ENCODE peak calls at places on chromosome 5, in four cellular contexts. One of them, this sample, is unnamed.

GRCh38 chr5:71905804-71906711 is 187.0 kb downstream of the CARTPT start:
- DNase-seq in uterus: peak; percentile 23
- DNase-seq in HCT116: no peak
- DNase-seq in esophagus squamous epithelium: no peak
- DNase-seq in this sample: no peak

GRCh38 chr5:91641730-91642350 is 258.7 kb upstream of the ARRDC3 start:
- DNase-seq in uterus: no peak
- DNase-seq in HCT116: peak; percentile 34
- DNase-seq in esophagus squamous epithelium: no peak
- DNase-seq in this sample: peak; percentile 22

GRCh38 chr5:140038373-140038957 is 4.6 kb downstream of the NRG2 start:
- DNase-seq in uterus: no peak
- DNase-seq in HCT116: no peak
- DNase-seq in esophagus squamous epithelium: no peak
- DNase-seq in this sample: no peak

GRCh38 chr5:32108167-32108566 is 66.0 kb downstream of the GOLPH3 start:
- DNase-seq in uterus: no peak
- DNase-seq in HCT116: no peak
- DNase-seq in esophagus squamous epithelium: no peak
- DNase-seq in this sample: no peak

GRCh38 chr5:52605992-52606321 is 181.8 kb upstream of the ITGA1 start:
- DNase-seq in uterus: no peak
- DNase-seq in HCT116: no peak
- DNase-seq in esophagus squamous epithelium: no peak
- DNase-seq in this sample: no peak

GRCh38 chr5:11383506-11384095 is 520.6 kb downstream of the CTNND2 start:
- DNase-seq in uterus: no peak
- DNase-seq in HCT116: no peak
- DNase-seq in esophagus squamous epithelium: no peak
- DNase-seq in this sample: no peak

GRCh38 chr5:174777116-174777515 is 52.7 kb downstream of the MSX2 start:
- DNase-seq in uterus: no peak
- DNase-seq in HCT116: no peak
- DNase-seq in esophagus squamous epithelium: no peak
- DNase-seq in this sample: no peak

GRCh38 chr5:150295172-150295611 is 5.6 kb upstream of the CAMK2A start:
- DNase-seq in uterus: peak; percentile 63
- DNase-seq in HCT116: no peak
- DNase-seq in esophagus squamous epithelium: no peak
- DNase-seq in this sample: no peak

GRCh38 chr5:76046761-76047160 is 36.4 kb upstream of the SV2C start:
- DNase-seq in uterus: no peak
- DNase-seq in HCT116: no peak
- DNase-seq in esophagus squamous epithelium: no peak
- DNase-seq in this sample: no peak

GRCh38 chr5:157900644-157901043 is 41.7 kb upstream of the CLINT1 start:
- DNase-seq in uterus: no peak
- DNase-seq in HCT116: no peak
- DNase-seq in esophagus squamous epithelium: no peak
- DNase-seq in this sample: no peak

GRCh38 chr5:79535477-79536192 is 21.7 kb upstream of the HOMER1 start:
- DNase-seq in uterus: no peak
- DNase-seq in HCT116: no peak
- DNase-seq in esophagus squamous epithelium: no peak
- DNase-seq in this sample: no peak

GRCh38 chr5:150358261-150359095 is 981 bp downstream of the TCOF1 start:
- DNase-seq in uterus: no peak
- DNase-seq in HCT116: peak; percentile 7
- DNase-seq in esophagus squamous epithelium: no peak
- DNase-seq in this sample: no peak

GRCh38 chr5:56302027-56302426 is 68.9 kb upstream of the ANKRD55 start:
- DNase-seq in uterus: no peak
- DNase-seq in HCT116: no peak
- DNase-seq in esophagus squamous epithelium: no peak
- DNase-seq in this sample: no peak

GRCh38 chr5:28862137-28862859 is 1823.9 kb upstream of the CDH9 start:
- DNase-seq in uterus: no peak
- DNase-seq in HCT116: no peak
- DNase-seq in esophagus squamous epithelium: no peak
- DNase-seq in this sample: no peak

GRCh38 chr5:73748510-73749410 is 122.8 kb downstream of the ARHGEF28 start:
- DNase-seq in uterus: peak; percentile 57
- DNase-seq in HCT116: no peak
- DNase-seq in esophagus squamous epithelium: no peak
- DNase-seq in this sample: no peak

GRCh38 chr5:122163151-122164069 is 34.1 kb downstream of the ZNF474 start:
- DNase-seq in uterus: no peak
- DNase-seq in HCT116: no peak
- DNase-seq in esophagus squamous epithelium: no peak
- DNase-seq in this sample: no peak

GRCh38 chr5:87940775-87941174 is 327.9 kb downstream of the TMEM161B start:
- DNase-seq in uterus: no peak
- DNase-seq in HCT116: no peak
- DNase-seq in esophagus squamous epithelium: no peak
- DNase-seq in this sample: no peak

DNA sequence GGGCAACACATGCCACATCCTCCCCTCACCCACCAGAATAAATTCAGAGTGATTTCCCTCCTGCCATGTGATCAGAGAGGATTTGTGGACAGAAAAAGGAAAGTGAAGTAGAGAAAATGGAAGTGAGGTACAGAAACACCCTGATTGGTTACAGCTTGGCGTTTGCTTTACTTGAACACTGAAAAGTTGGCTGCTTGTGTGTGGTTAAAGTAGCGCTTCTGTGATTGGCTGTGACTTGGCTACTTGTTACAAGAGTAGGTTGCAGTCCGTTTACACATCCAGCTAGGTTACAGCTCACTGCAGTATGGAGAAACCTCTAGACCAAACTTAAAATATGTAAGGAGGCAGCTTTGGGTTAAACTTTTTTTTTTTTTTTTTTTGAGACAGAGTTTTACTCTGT is 205.2 kb upstream of the ZNF608 start:
- DNase-seq in uterus: no peak
- DNase-seq in HCT116: no peak
- DNase-seq in esophagus squamous epithelium: no peak
- DNase-seq in this sample: no peak
- H3K4me3 ChIP-seq in uterus: no peak overlapping the region
- H3K4me3 ChIP-seq in HCT116: no peak overlapping the region
- H3K4me3 ChIP-seq in esophagus squamous epithelium: no peak overlapping the region
- H3K4me3 ChIP-seq in this sample: no peak overlapping the region

DNA sequence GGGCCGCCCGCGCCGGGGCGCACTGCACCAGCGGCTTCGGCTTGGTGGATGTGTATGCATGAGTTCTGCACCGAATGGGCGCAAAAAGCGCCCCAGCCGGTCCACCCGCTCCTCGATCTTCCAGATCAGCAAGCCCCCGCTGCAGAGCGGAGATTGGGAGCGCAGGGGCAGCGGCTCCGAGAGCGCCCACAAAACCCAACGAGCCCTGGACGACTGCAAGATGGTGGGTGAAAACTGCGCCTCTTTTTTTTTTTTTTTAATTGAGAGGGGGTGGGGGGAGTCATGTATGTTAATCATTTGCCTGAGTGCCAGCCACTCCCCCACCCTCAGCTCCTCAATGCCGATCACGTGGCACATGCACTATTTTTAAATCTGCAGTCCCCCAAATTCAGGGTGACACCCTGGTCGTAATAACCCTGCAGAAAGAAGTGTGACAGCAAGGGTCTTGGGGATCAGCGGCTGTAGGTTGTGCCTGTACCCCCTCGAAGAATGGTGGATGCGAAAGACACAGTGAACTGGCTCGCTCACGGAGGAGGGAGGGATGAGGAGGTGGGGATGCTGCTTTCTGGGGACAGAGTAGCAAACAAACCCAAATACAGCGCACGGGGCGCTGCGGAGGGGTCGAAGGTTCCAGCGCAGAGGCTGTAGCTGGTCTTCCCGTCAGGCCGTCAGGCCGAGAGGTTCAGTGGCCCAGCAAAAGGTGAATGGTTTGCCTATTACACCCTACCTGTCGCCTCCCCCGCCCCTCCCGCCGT is 929 bp downstream of the RGS7BP start:
- DNase-seq in uterus: no peak
- DNase-seq in HCT116: no peak
- DNase-seq in esophagus squamous epithelium: no peak
- DNase-seq in this sample: no peak
- TF ChIP-seq CTCF in uterus: no peak
- TF ChIP-seq CTCF in HCT116: no peak
- TF ChIP-seq CTCF in esophagus squamous epithelium: no peak
- TF ChIP-seq CTCF in this sample: no peak

GRCh38 chr5:177113566-177114424 is 19.8 kb upstream of the NSD1 start:
- DNase-seq in uterus: peak; percentile 83
- DNase-seq in HCT116: peak; percentile 55
- DNase-seq in esophagus squamous epithelium: no peak
- DNase-seq in this sample: peak; percentile 64

GRCh38 chr5:177117441-177118045 is 16.0 kb upstream of the NSD1 start:
- DNase-seq in uterus: no peak
- DNase-seq in HCT116: no peak
- DNase-seq in esophagus squamous epithelium: no peak
- DNase-seq in this sample: no peak

GRCh38 chr5:177111720-177112394 is 21.7 kb upstream of the NSD1 start:
- DNase-seq in uterus: peak; percentile 63
- DNase-seq in HCT116: peak; percentile 38
- DNase-seq in esophagus squamous epithelium: no peak
- DNase-seq in this sample: no peak

GRCh38 chr5:177112589-177113220 is 20.9 kb upstream of the NSD1 start:
- DNase-seq in uterus: no peak
- DNase-seq in HCT116: no peak
- DNase-seq in esophagus squamous epithelium: no peak
- DNase-seq in this sample: no peak

DNA sequence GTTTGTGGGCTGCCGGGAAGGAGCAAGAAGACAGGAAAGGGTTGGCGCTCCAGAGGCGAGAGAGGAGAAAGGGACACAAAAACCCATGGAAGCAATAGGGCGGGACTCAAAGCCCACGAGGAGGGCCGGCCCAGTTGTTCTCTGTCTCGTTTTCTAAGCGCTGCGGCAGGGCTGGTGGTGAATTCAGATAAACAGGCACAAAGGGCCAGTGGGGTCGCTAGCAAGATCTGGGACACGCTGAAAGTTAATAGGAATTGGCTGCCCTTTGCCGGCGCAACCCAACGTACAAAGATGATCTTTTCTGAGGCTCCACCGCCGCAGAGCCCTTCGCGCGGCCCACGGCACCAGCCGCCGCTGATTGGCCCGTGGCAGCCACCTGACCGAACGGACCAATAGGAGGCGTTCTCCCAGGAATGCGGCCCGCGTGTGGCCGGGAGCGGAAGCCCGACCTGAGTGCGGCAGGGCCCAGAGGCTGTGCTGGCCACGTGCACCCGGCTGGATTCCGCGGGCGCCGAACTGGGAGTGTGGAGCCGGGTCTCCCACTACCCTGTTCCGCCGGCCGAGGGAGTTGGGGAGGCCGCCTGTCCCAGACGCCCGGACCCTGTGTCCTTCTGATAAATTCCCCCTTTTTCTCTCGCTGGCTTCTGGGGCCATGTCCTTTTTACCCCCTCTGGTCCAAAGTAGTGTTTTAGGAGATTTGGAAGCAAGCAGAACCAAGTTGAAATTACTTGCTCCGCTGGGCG is 16.8 kb upstream of the NSD1 start:
- DNase-seq in uterus: peak; percentile 91
- DNase-seq in HCT116: no peak
- DNase-seq in esophagus squamous epithelium: no peak
- DNase-seq in this sample: no peak
- H3K4me3 ChIP-seq in uterus: peak overlapping the region; percentile 19
- H3K4me3 ChIP-seq in HCT116: no peak overlapping the region
- H3K4me3 ChIP-seq in esophagus squamous epithelium: peak overlapping the region; percentile 15
- H3K4me3 ChIP-seq in this sample: no peak overlapping the region

DNA sequence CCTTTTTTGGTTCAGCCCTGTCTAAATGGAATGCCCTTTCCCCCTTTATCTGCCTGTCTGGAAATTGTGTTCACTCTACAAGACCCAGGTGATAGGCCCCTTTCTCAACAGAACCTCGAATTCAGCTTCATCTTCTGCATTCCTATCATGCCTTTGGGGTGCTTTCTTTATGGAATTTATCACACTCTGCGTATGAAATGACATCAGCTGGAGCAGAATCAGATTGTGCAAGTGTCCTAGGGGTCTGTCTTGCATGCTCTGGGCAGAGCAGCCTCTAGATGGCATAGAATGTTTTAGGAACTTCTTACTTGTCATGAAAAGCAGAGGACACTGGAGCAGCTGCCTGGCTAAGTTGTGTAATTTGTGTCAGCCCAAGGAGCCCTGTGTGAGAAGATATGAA is 84.9 kb downstream of the ISL1 start:
- DNase-seq in uterus: no peak
- DNase-seq in HCT116: no peak
- DNase-seq in esophagus squamous epithelium: no peak
- DNase-seq in this sample: no peak
- TF ChIP-seq CTCF in uterus: no peak
- TF ChIP-seq CTCF in HCT116: no peak
- TF ChIP-seq CTCF in esophagus squamous epithelium: no peak
- TF ChIP-seq CTCF in this sample: peak; percentile 19